ENCODE peak calls at places on chromosomes 3 and 15, in ten cellular contexts. Y, A, K, T, U, L, P, M, Q and Z are unnamed samples.

GRCh38 chr3:127699098-127699945 is 26.6 kb downstream of the ABTB1 start:
- DNase-seq in M (no peak), U (no peak), T (no peak), L (no peak), A (no peak), K (no peak), Y (no peak), Q (no peak), P (no peak), Z (no peak)

GRCh38 chr15:86915811-86916331 is 836.2 kb downstream of the AGBL1 start:
- DNase-seq in L (peak), Y (peak), A (peak), U (no peak), T (peak), Q (no peak), P (peak), K (no peak), M (peak), Z (peak)

GRCh38 chr3:129231331-129232119 is 17.9 kb upstream of the COPG1 start:
- DNase-seq in M (no peak), U (no peak), L (no peak), Y (no peak), K (no peak), P (no peak), T (no peak), A (no peak), Q (no peak), Z (no peak)

GRCh38 chr3:159062734-159063410 is 261.0 kb downstream of the MFSD1 start:
- DNase-seq in T (no peak), K (no peak), M (no peak), P (no peak), A (no peak), Y (no peak), U (no peak), Q (no peak), L (no peak), Z (no peak)

GRCh38 chr3:33791477-33792166 is 6.8 kb upstream of the PDCD6IP start:
- DNase-seq in T (no peak), U (no peak), M (no peak), K (no peak), Y (peak), L (peak), P (no peak), Q (peak), A (no peak), Z (no peak)

GRCh38 chr3:144053121-144053520 is 81.5 kb downstream of the DIPK2A start:
- DNase-seq in K (no peak), M (no peak), U (no peak), Y (no peak), P (no peak), Q (no peak), T (no peak), L (peak), A (peak), Z (no peak)

GRCh38 chr15:50438251-50438650 is 14.0 kb downstream of the USP8 start:
- DNase-seq in P (no peak), K (no peak), L (no peak), Y (no peak), Q (no peak), T (no peak), U (no peak), A (no peak), M (no peak), Z (no peak)

GRCh38 chr3:196645091-196645490 is 5.6 kb downstream of the NRROS start:
- DNase-seq in Y (no peak), M (no peak), U (no peak), P (no peak), A (no peak), T (no peak), L (no peak), Q (no peak), K (no peak), Z (no peak)

GRCh38 chr3:118587847-118588246 is 446.8 kb downstream of the IGSF11 start:
- DNase-seq in A (no peak), U (no peak), Q (no peak), K (no peak), T (no peak), M (no peak), L (peak), Y (no peak), P (no peak), Z (no peak)

GRCh38 chr3:161142486-161142885 is 37.3 kb upstream of the B3GALNT1 start:
- DNase-seq in L (no peak), Y (no peak), T (peak), M (no peak), K (no peak), Q (no peak), U (no peak), P (no peak), A (peak), Z (no peak)

GRCh38 chr15:38072507-38073277 is 138.3 kb downstream of the TMCO5A start:
- DNase-seq in K (peak), Y (peak), U (no peak), P (peak), Q (peak), A (peak), L (peak), T (peak), M (peak), Z (peak)

GRCh38 chr3:24451461-24452099 is 43.1 kb downstream of the THRB start:
- DNase-seq in Y (no peak), Q (no peak), U (no peak), M (no peak), T (no peak), A (no peak), L (peak), P (no peak), K (no peak), Z (no peak)

GRCh38 chr15:32659340-32659831 is 17.9 kb downstream of the SCG5 start:
- DNase-seq in L (peak), T (no peak), U (peak), A (peak), P (no peak), Q (peak), K (no peak), Y (peak), M (peak), Z (no peak)

GRCh38 chr3:38039899-38040261 is 872 bp downstream of the DLEC1 start:
- DNase-seq in L (no peak), Y (no peak), T (peak), A (peak), K (no peak), Q (peak), P (peak), M (peak), U (no peak), Z (no peak)

GRCh38 chr3:194468086-194468485 is 18.7 kb downstream of the ATP13A3 start:
- DNase-seq in L (no peak), M (no peak), Q (no peak), P (no peak), U (no peak), A (no peak), T (no peak), K (no peak), Y (no peak), Z (no peak)

GRCh38 chr3:4935347-4935746 is 43.9 kb upstream of the BHLHE40 start:
- DNase-seq in Y (no peak), M (no peak), Q (no peak), T (no peak), A (no peak), L (no peak), K (no peak), U (no peak), P (no peak), Z (no peak)

GRCh38 chr15:68655686-68656437 is 77.1 kb downstream of the CORO2B start:
- DNase-seq in A (no peak), P (peak), M (no peak), Y (no peak), Q (peak), T (no peak), U (no peak), L (no peak), K (no peak), Z (no peak)

GRCh38 chr3:127064391-127065137 is 81.6 kb downstream of the PLXNA1 start:
- DNase-seq in A (peak), U (no peak), P (no peak), M (no peak), Q (no peak), T (peak), L (peak), Y (peak), K (no peak), Z (no peak)

GRCh38 chr3:29346828-29347227 is 66.0 kb downstream of the RBMS3 start:
- DNase-seq in Y (no peak), A (peak), U (no peak), T (peak), K (no peak), M (no peak), L (no peak), P (no peak), Q (no peak), Z (no peak)

GRCh38 chr3:65953301-65953812 is 85.4 kb downstream of the MAGI1 start:
- DNase-seq in Y (no peak), T (peak), U (no peak), P (peak), A (no peak), Q (peak), M (peak), L (no peak), K (peak), Z (no peak)

GRCh38 chr15:64773606-64774555 is 1.5 kb downstream of the RBPMS2 start:
- DNase-seq in T (no peak), U (no peak), M (no peak), L (no peak), Y (no peak), K (no peak), A (no peak), Q (no peak), P (peak), Z (no peak)

GRCh38 chr3:66253790-66254620 is 33.2 kb downstream of the SLC25A26 start:
- DNase-seq in U (no peak), A (peak), Q (no peak), M (no peak), T (peak), P (no peak), K (no peak), Y (no peak), L (peak), Z (no peak)

GRCh38 chr3:52317601-52318000 is 1.5 kb downstream of the DNAH1 start:
- DNase-seq in Q (no peak), U (no peak), M (no peak), L (peak), Y (no peak), A (peak), K (peak), T (peak), P (peak), Z (peak)

GRCh38 chr15:36313021-36313420 is 266.4 kb upstream of the CDIN1 start:
- DNase-seq in A (no peak), K (no peak), M (no peak), L (peak), P (no peak), Y (no peak), T (no peak), U (no peak), Q (no peak), Z (no peak)

GRCh38 chr3:61796088-61796680 is 234.8 kb downstream of the PTPRG start:
- DNase-seq in T (no peak), L (no peak), M (no peak), U (no peak), Y (no peak), A (no peak), P (peak), Q (no peak), K (no peak), Z (no peak)

GRCh38 chr3:194598771-194599557 is 34.3 kb downstream of the TMEM44 start:
- DNase-seq in L (no peak), Y (peak), Q (no peak), U (no peak), M (no peak), T (peak), P (no peak), A (peak), K (no peak), Z (no peak)

GRCh38 chr3:129936757-129937156 is 37.8 kb upstream of the TRH start:
- DNase-seq in Q (no peak), U (no peak), K (no peak), L (peak), P (no peak), Y (no peak), M (peak), T (peak), A (peak), Z (no peak)

GRCh38 chr15:40088929-40089755 is 19.5 kb downstream of the BMF start:
- DNase-seq in M (no peak), A (peak), U (no peak), P (peak), K (no peak), Q (no peak), Y (no peak), T (peak), L (no peak), Z (no peak)

GRCh38 chr3:36380171-36381031 is at the start of gene STAC:
- DNase-seq in A (no peak), P (peak), T (peak), Q (peak), K (peak), Y (peak), L (no peak), U (no peak), M (no peak), Z (peak)

GRCh38 chr15:59814409-59814808 is 125.3 kb upstream of the BNIP2 start:
- DNase-seq in A (no peak), Y (no peak), Q (no peak), L (no peak), T (no peak), M (no peak), P (no peak), K (no peak), U (no peak), Z (no peak)

GRCh38 chr3:177754508-177754921 is 557.2 kb upstream of the TBL1XR1 start:
- DNase-seq in A (no peak), Q (no peak), Y (no peak), P (no peak), T (no peak), L (no peak), U (no peak), M (no peak), K (no peak), Z (no peak)

GRCh38 chr3:155744626-155745324 is at the start of gene PLCH1:
- DNase-seq in P (peak), U (no peak), T (peak), Y (peak), Q (peak), M (peak), K (peak), L (peak), A (peak), Z (peak)

GRCh38 chr15:76330281-76330680 is 6.3 kb upstream of the ISL2 start:
- DNase-seq in U (no peak), L (peak), P (peak), Q (peak), T (peak), Y (peak), A (peak), K (no peak), M (no peak), Z (no peak)

GRCh38 chr15:62403164-62403809 is 238.2 kb upstream of the C2CD4B start:
- DNase-seq in Y (no peak), P (no peak), U (no peak), T (peak), K (no peak), A (peak), L (peak), Q (no peak), M (no peak), Z (no peak)

GRCh38 chr3:66439666-66440344 is 61.0 kb downstream of the LRIG1 start:
- DNase-seq in T (no peak), A (no peak), M (no peak), L (no peak), Y (no peak), Q (no peak), U (no peak), P (no peak), K (no peak), Z (no peak)

GRCh38 chr15:41849861-41850260 is 11.2 kb downstream of the PLA2G4B start:
- DNase-seq in K (no peak), M (peak), T (no peak), Y (no peak), U (no peak), A (no peak), Q (no peak), P (no peak), L (peak), Z (no peak)

GRCh38 chr3:10977864-10978510 is 14.6 kb upstream of the SLC6A1 start:
- DNase-seq in L (no peak), Y (no peak), P (peak), K (no peak), A (no peak), U (no peak), M (no peak), T (peak), Q (no peak), Z (peak)

GRCh38 chr15:95558131-95558530 is 772.4 kb upstream of the NR2F2 start:
- DNase-seq in P (no peak), L (peak), Q (no peak), A (peak), U (no peak), Y (peak), M (no peak), T (peak), K (no peak), Z (no peak)

DNA sequence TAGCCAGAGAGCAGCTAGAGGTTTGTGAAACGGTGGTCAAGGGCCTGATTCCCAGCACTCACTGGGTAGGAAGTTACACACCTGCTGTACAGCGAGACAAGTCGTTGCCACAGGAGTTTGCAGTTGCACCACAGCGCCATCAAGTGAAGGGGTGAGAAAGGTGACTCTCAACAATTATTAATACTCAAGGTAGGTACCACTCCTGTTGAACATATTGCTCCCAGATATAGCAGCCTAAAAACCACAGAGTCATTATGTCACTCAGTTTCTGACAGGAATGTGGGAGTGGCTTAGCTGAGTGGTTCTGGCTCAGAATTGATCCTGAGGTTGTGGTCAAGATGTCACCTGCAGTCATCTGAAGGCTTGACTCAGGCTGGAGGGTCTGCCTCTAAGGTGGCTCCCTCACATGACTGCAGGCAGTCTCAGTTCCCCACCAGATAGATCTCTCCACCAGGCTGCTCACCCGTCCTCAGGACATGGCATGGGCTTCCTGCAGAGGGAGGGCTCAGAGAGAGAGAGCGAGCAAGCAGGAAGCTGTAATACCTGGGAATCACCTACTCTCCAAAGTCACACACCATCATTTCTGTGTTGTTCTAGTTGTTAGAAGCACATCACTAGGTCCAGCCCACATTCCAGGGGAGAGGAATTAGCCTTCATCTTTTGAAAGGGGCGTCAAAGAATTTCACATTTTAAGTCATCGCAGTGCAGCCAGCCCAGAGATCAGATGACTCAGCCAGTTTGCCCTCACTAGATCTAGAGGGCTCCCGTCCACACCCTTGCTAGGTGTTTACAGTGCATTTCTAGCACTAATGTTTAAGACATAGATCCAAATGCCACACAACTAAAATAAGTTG is 17.0 kb upstream of the ANO10 start:
- DNase-seq in M (no peak), Q (no peak), L (peak), U (no peak), A (no peak), T (no peak), P (peak), K (no peak), Y (no peak), Z (peak)
- TF ChIP-seq CTCF in M (no peak), Q (no peak), L (no peak), U (no peak), A (no peak), T (peak), P (peak), K (no peak), Y (peak), Z (no peak)

DNA sequence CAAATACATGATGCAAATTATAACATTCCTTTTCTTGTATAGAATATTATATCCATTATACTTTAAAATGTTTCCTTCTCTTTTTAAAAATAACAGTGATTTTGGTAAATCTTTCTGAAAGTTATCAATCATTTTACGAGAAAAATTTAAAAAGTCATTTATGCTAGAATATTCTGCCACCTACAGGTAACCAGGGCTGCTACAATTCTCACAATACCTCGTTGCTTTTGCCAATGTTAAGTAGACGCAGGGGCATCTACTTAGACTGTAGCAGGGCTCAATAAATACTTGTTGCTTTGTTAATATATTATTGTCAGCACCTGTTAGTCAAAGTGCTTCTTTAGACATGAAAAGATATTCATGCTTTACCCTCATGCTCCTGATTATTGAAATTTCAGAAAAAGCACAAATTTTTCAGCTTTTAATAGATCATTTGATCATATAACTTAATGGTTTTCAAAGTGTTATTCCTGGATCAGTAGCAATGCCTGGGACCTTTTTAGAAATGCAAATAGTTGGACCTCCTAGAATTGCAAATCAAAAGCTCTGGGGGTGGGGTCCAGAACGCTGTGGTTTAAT is 223.5 kb upstream of the PDZRN3 start:
- DNase-seq in Q (no peak), A (peak), P (no peak), U (no peak), L (peak), K (no peak), Y (no peak), M (no peak), T (peak), Z (no peak)
- TF ChIP-seq CTCF in Q (peak), A (peak), P (peak), U (peak), L (peak), K (peak), Y (no peak), M (peak), T (peak), Z (peak)

GRCh38 chr3:185968168-185968567 is 30.4 kb upstream of the TRA2B start:
- DNase-seq in A (no peak), U (no peak), P (no peak), L (no peak), Q (no peak), T (no peak), M (no peak), Y (no peak), K (no peak), Z (no peak)
- TF ChIP-seq CTCF in A (no peak), U (no peak), P (peak), L (no peak), Q (no peak), T (no peak), M (no peak), Y (no peak), K (no peak), Z (no peak)

DNA sequence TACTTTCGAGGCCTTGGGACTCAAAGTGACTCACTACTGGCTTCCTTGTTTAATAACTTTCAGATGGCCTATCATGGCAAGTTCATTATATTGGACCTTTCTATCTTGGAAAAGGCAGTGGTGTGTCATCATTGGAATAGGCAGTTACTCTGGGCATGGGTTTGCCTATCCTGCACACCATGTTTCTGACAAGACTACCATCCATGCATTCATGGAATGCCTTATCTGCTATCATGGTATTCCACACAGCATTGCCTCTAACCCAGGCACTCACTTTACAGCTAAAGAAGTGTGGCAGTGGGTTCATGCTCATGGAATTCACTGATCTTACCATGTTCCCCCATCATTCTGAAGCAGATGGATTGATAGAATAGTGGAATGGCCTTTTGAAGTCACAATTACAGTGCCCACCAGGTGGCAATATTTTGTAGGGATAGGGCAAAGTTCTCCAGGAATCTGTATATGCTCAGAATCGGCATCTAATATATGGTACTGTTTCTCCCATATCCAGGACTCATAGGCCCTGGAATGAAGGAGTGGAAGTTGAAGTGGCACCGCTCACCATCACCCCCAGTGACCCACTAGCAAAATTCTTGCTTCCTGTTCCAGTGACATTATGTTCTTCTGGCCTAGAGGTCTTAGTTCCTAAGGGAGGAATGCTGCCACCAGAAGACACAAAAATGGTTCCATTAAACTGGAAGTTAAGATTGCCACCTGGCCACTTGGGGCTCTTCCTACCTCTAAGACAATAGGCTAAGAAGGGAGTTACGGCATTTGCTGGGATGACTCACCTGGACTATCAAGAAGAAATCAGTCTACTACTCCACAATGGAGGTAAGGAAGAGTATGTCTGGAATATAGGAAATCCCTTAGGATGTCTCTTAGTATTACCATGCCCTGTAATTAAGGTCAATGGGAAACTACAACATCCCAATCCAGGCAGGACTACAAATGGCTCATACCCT is 1161.4 kb downstream of the SI start:
- DNase-seq in T (no peak), M (no peak), P (peak), U (no peak), Y (no peak), K (no peak), A (no peak), Q (no peak), L (no peak), Z (peak)
- TF ChIP-seq CTCF in T (no peak), M (no peak), P (peak), U (no peak), Y (no peak), K (peak), A (peak), Q (no peak), L (no peak), Z (peak)